ENCODE peak calls at places on chromosomes 7 and 10, in nine cellular contexts. Y is ovary; K is pancreas; T is body of pancreas; E is CD8-positive, alpha-beta T cell; I is BJ; G is adrenal gland; P is left lung; Q is cardiac fibroblast. C is an unnamed sample.

GRCh38 chr7:3279147-3279818 is 21.8 kb upstream of the SDK1 start:
- DNase-seq in P (no peak), T (no peak), K (no peak), Q (no peak), Y (no peak), E (no peak), G (no peak), I (no peak), C (no peak)

GRCh38 chr10:17381502-17382142 is 72.8 kb downstream of the ST8SIA6 start:
- DNase-seq in E (no peak), P (no peak), I (no peak), Y (no peak), T (no peak), G (no peak), K (no peak), Q (no peak), C (no peak)

GRCh38 chr7:135678612-135679575 is 16.6 kb downstream of the STMP1 start:
- DNase-seq in G (no peak), I (peak; percentile 61), Q (peak; percentile 88), E (no peak), T (peak; percentile 78), P (peak; percentile 67), Y (no peak), K (peak; percentile 79), C (no peak)

GRCh38 chr7:108452707-108453106 is 3.5 kb downstream of the NRCAM start:
- DNase-seq in P (no peak), Q (peak; percentile 63), Y (no peak), E (no peak), I (no peak), K (no peak), G (no peak), T (no peak), C (no peak)

GRCh38 chr7:151351027-151351426 is 9.4 kb downstream of the NUB1 start:
- DNase-seq in E (no peak), K (no peak), G (no peak), I (no peak), T (no peak), Q (no peak), P (no peak), Y (no peak), C (no peak)

GRCh38 chr7:85829817-85830432 is 643.1 kb upstream of the SEMA3D start:
- DNase-seq in Y (no peak), P (no peak), G (no peak), K (no peak), E (no peak), T (no peak), I (no peak), Q (peak; percentile 22), C (no peak)

GRCh38 chr7:34622771-34623250 is 35.2 kb upstream of the NPSR1 start:
- DNase-seq in Q (no peak), I (no peak), Y (no peak), G (no peak), T (no peak), P (no peak), E (no peak), K (no peak), C (no peak)

GRCh38 chr7:4631021-4631663 is 51.0 kb upstream of the FOXK1 start:
- DNase-seq in Y (no peak), G (no peak), K (no peak), T (no peak), I (no peak), Q (no peak), P (no peak), E (no peak), C (no peak)

GRCh38 chr10:8365935-8366911 is 311.7 kb downstream of the GATA3 start:
- DNase-seq in E (no peak), G (no peak), I (no peak), P (no peak), Q (peak; percentile 98), K (no peak), Y (no peak), T (peak; percentile 5), C (no peak)

GRCh38 chr7:80725181-80725611 is 86.8 kb downstream of the CD36 start:
- DNase-seq in I (no peak), Q (no peak), T (no peak), K (no peak), P (no peak), E (no peak), Y (no peak), G (no peak), C (no peak)

GRCh38 chr7:38795596-38795995 is 113.4 kb downstream of the VPS41 start:
- DNase-seq in Y (no peak), Q (no peak), G (no peak), K (no peak), T (no peak), P (no peak), I (no peak), E (no peak), C (no peak)

GRCh38 chr7:155530601-155531000 is 15.8 kb downstream of the CNPY1 start:
- DNase-seq in Y (no peak), K (no peak), T (no peak), P (no peak), G (no peak), E (no peak), Q (no peak), I (no peak), C (no peak)

GRCh38 chr7:30168800-30169584 is 34.2 kb downstream of the MTURN start:
- DNase-seq in E (no peak), I (peak; percentile 81), T (no peak), Y (no peak), K (no peak), P (no peak), Q (peak; percentile 91), G (no peak), C (no peak)

GRCh38 chr10:60869916-60870728 is 73.9 kb downstream of the RHOBTB1 start:
- DNase-seq in P (no peak), E (no peak), Y (no peak), Q (no peak), K (no peak), G (no peak), I (no peak), T (no peak), C (no peak)
- TF ChIP-seq CTCF in P (no peak), E (no peak), Y (no peak), Q (no peak), K (no peak), G (no peak), I (peak; percentile 12), T (no peak), C (no peak)

GRCh38 chr10:114363745-114364460 is 40.4 kb downstream of the AFAP1L2 start:
- DNase-seq in E (no peak), Y (no peak), P (no peak), T (no peak), Q (no peak), K (no peak), G (no peak), I (no peak), C (no peak)

GRCh38 chr10:114364726-114365125 is 39.6 kb downstream of the AFAP1L2 start:
- DNase-seq in P (no peak), Y (no peak), T (no peak), Q (no peak), G (no peak), K (no peak), I (no peak), E (no peak), C (no peak)

GRCh38 chr10:114359041-114359952 is 45.0 kb downstream of the AFAP1L2 start:
- DNase-seq in Q (no peak), Y (no peak), I (no peak), P (no peak), G (no peak), T (no peak), K (no peak), E (no peak), C (no peak)

GRCh38 chr10:114359953-114360345 is 44.4 kb downstream of the AFAP1L2 start:
- DNase-seq in Q (no peak), Y (no peak), K (no peak), I (no peak), E (no peak), G (no peak), T (no peak), P (no peak), C (no peak)

DNA sequence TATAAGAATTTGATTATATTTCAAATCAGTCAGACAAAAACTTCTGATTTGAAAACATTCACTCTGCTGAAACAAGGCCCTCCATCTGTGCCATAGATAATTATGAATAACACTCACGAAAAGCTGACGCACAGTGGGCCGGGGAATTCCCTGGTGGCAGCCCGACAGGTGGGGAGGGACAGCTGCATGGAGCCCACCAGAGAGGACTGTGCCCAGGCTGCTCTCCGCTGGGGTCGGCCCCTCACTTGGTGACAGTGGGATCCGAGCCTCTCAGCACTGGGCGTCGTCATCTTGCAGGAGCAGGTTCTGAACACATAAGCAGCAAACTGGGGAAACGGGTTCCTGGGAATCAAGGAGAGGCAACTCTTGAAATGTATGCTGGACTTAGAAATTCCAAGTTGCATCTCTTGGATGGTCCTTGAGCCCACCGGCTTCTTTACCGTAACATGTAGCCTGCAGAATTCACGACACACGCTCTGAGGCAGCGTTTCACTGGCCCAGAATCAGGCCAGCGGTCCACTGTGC is 41.4 kb downstream of the AFAP1L2 start:
- DNase-seq in I (no peak), Q (no peak), G (no peak), Y (no peak), E (no peak), P (no peak), K (no peak), T (no peak), C (no peak)
- H3K4me3 ChIP-seq in I (no peak overlapping the region), Q (no peak overlapping the region), G (no peak overlapping the region), Y (no peak overlapping the region), E (no peak overlapping the region), P (no peak overlapping the region), K (no peak overlapping the region), T (no peak overlapping the region), C (no peak overlapping the region)

GRCh38 chr7:18241543-18242231 is 214.0 kb upstream of the PRPS1L1 start:
- DNase-seq in P (no peak), I (no peak), Q (no peak), E (no peak), G (no peak), K (no peak), Y (no peak), T (no peak), C (no peak)
- TF ChIP-seq CTCF in P (no peak), I (no peak), Q (no peak), E (no peak), G (no peak), K (no peak), Y (no peak), T (no peak), C (no peak)

DNA sequence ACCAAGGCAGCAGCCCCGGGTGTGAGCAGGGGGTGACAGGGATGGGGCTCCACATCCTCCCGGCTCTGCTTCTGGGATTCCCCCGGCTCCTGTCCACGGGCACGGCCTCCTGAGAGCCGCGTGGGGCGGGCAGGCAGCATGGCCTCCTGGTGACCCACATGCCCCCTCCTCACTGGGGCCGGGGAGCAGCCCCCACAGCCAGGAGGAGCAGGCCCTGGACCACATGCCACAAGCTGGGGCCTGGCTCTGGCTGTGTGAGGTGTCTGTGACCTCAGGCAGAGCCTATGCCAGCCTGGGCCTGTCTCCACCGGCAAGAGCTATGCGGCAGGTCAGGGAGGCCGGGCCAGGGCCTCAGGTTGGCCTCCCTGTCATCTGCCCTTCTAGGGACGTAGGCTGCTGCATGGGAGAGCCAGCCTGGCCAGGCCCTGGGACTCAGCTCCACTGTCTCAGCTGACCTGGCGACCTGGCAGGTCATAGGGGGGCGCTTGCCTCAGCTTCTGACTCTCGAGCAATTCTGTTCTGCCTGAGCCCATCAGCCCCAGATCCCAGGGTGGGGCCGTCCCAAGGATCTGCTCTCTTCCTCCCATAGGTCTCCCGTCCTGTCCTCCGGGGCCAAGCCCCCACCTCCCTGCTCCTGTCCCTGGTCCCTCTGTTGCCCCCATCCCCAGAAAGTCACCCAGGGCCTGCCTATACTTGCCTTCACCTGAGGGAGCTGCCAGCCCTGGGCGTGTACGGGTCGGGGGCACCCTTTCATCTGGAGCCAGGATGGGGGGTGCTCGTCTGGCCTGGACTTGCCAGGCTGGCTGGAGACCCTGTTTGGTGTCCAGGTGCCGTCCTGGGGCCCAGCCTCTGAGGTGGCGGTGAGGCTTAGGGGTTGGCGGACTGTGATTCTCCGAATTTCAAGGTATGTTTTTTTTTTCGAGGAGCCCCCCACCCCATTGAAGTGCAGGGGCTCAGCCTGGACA is 3.9 kb upstream of the TMEM184A start:
- DNase-seq in Y (peak; percentile 17), T (no peak), P (no peak), G (no peak), Q (no peak), E (no peak), K (no peak), I (no peak), C (no peak)
- H3K4me3 ChIP-seq in Y (no peak overlapping the region), T (no peak overlapping the region), P (no peak overlapping the region), G (no peak overlapping the region), Q (no peak overlapping the region), E (no peak overlapping the region), K (no peak overlapping the region), I (no peak overlapping the region), C (no peak overlapping the region)